ENCODE peak calls at places on chromosomes 13 and 19, in five cellular contexts. One of them, this sample, is unnamed.

GRCh38 chr19:16315825-16316505 is 8.7 kb upstream of the KLF2 start:
- DNase-seq in AG04450: peak; percentile 98
- DNase-seq in A673: peak; percentile 84
- DNase-seq in choroid plexus epithelial cell: peak; percentile 98
- DNase-seq in A549: no peak
- DNase-seq in this sample: peak; percentile 95

GRCh38 chr19:38977445-38978314 is 2.1 kb upstream of the FBXO17 start:
- DNase-seq in A673: no peak
- DNase-seq in choroid plexus epithelial cell: peak; percentile 30
- DNase-seq in A549: peak; percentile 33
- DNase-seq in AG04450: no peak
- DNase-seq in this sample: peak; percentile 27

GRCh38 chr13:76711515-76712182 is 174.6 kb downstream of the KCTD12 start:
- DNase-seq in A673: peak; percentile 76
- DNase-seq in AG04450: peak; percentile 81
- DNase-seq in A549: peak; percentile 10
- DNase-seq in choroid plexus epithelial cell: peak; percentile 96
- DNase-seq in this sample: peak; percentile 89

GRCh38 chr13:38473305-38473704 is 123.7 kb downstream of the UFM1 start:
- DNase-seq in A549: no peak
- DNase-seq in AG04450: no peak
- DNase-seq in choroid plexus epithelial cell: no peak
- DNase-seq in A673: no peak
- DNase-seq in this sample: no peak

GRCh38 chr13:45015300-45015699 is 26.0 kb downstream of the GPALPP1 start:
- DNase-seq in A549: no peak
- DNase-seq in choroid plexus epithelial cell: no peak
- DNase-seq in AG04450: no peak
- DNase-seq in A673: peak; percentile 12
- DNase-seq in this sample: no peak

GRCh38 chr13:109779074-109779473 is 7.3 kb downstream of the IRS2 start:
- DNase-seq in A673: peak; percentile 65
- DNase-seq in AG04450: no peak
- DNase-seq in choroid plexus epithelial cell: no peak
- DNase-seq in A549: no peak
- DNase-seq in this sample: no peak

GRCh38 chr13:22927008-22927393 is 253.8 kb upstream of the SGCG start:
- DNase-seq in choroid plexus epithelial cell: no peak
- DNase-seq in AG04450: no peak
- DNase-seq in A549: no peak
- DNase-seq in A673: no peak
- DNase-seq in this sample: no peak

GRCh38 chr13:100817897-100818296 is 143.3 kb upstream of the TMTC4 start:
- DNase-seq in choroid plexus epithelial cell: no peak
- DNase-seq in A549: no peak
- DNase-seq in AG04450: no peak
- DNase-seq in A673: no peak
- DNase-seq in this sample: no peak

GRCh38 chr13:50715402-50716146 is 127.9 kb downstream of the DLEU7 start:
- DNase-seq in choroid plexus epithelial cell: no peak
- DNase-seq in AG04450: no peak
- DNase-seq in A549: no peak
- DNase-seq in A673: no peak
- DNase-seq in this sample: no peak

GRCh38 chr13:21688056-21688455 is 17.2 kb downstream of the FGF9 start:
- DNase-seq in A549: no peak
- DNase-seq in A673: no peak
- DNase-seq in choroid plexus epithelial cell: no peak
- DNase-seq in AG04450: no peak
- DNase-seq in this sample: no peak

GRCh38 chr19:48484931-48485612 is 15.9 kb downstream of the CYTH2 start:
- DNase-seq in AG04450: no peak
- DNase-seq in A673: no peak
- DNase-seq in A549: no peak
- DNase-seq in choroid plexus epithelial cell: no peak
- DNase-seq in this sample: no peak

GRCh38 chr13:36915106-36915505 is 4.9 kb downstream of the SMAD9 start:
- DNase-seq in A549: no peak
- DNase-seq in A673: peak; percentile 61
- DNase-seq in choroid plexus epithelial cell: no peak
- DNase-seq in AG04450: no peak
- DNase-seq in this sample: no peak

GRCh38 chr13:60267498-60268202 is 103.9 kb upstream of the DIAPH3 start:
- DNase-seq in A673: no peak
- DNase-seq in choroid plexus epithelial cell: peak; percentile 14
- DNase-seq in A549: peak; percentile 2
- DNase-seq in AG04450: no peak
- DNase-seq in this sample: no peak

GRCh38 chr13:41148421-41149283 is 16.1 kb upstream of the KBTBD6 start:
- DNase-seq in A549: peak; percentile 17
- DNase-seq in AG04450: no peak
- DNase-seq in choroid plexus epithelial cell: no peak
- DNase-seq in A673: no peak
- DNase-seq in this sample: no peak

GRCh38 chr19:10379880-10380310 is 477 bp downstream of the TYK2 start:
- DNase-seq in choroid plexus epithelial cell: no peak
- DNase-seq in A673: no peak
- DNase-seq in AG04450: no peak
- DNase-seq in A549: no peak
- DNase-seq in this sample: no peak

GRCh38 chr19:5489511-5489910 is 34.3 kb downstream of the ZNRF4 start:
- DNase-seq in A673: no peak
- DNase-seq in choroid plexus epithelial cell: no peak
- DNase-seq in AG04450: no peak
- DNase-seq in A549: no peak
- DNase-seq in this sample: no peak

GRCh38 chr19:31066385-31066784 is 282.9 kb downstream of the TSHZ3 start:
- DNase-seq in AG04450: peak; percentile 34
- DNase-seq in A673: peak; percentile 86
- DNase-seq in A549: peak; percentile 64
- DNase-seq in choroid plexus epithelial cell: peak; percentile 84
- DNase-seq in this sample: peak; percentile 69

GRCh38 chr19:8899356-8899755 is 67.2 kb downstream of the MBD3L1 start:
- DNase-seq in A549: no peak
- DNase-seq in AG04450: no peak
- DNase-seq in choroid plexus epithelial cell: no peak
- DNase-seq in A673: no peak
- DNase-seq in this sample: no peak

GRCh38 chr19:524062-524674 is 7.4 kb upstream of the CDC34 start:
- DNase-seq in choroid plexus epithelial cell: no peak
- DNase-seq in A549: no peak
- DNase-seq in A673: peak; percentile 80
- DNase-seq in AG04450: no peak
- DNase-seq in this sample: no peak

GRCh38 chr13:113814435-113814821 is 49.4 kb downstream of the GAS6 start:
- DNase-seq in choroid plexus epithelial cell: peak; percentile 70
- DNase-seq in AG04450: no peak
- DNase-seq in A549: no peak
- DNase-seq in A673: no peak
- DNase-seq in this sample: peak; percentile 37

GRCh38 chr19:45952691-45953505 is 20.8 kb downstream of the NOVA2 start:
- DNase-seq in choroid plexus epithelial cell: peak; percentile 48
- DNase-seq in AG04450: peak; percentile 18
- DNase-seq in A549: peak; percentile 89
- DNase-seq in A673: peak; percentile 82
- DNase-seq in this sample: peak; percentile 24

GRCh38 chr19:13214036-13214730 is 64.0 kb downstream of the IER2 start:
- DNase-seq in A673: no peak
- DNase-seq in A549: no peak
- DNase-seq in choroid plexus epithelial cell: no peak
- DNase-seq in AG04450: no peak
- DNase-seq in this sample: no peak

GRCh38 chr13:49308104-49308875 is 60.6 kb downstream of the CDADC1 start:
- DNase-seq in A549: no peak
- DNase-seq in A673: no peak
- DNase-seq in AG04450: no peak
- DNase-seq in choroid plexus epithelial cell: peak; percentile 65
- DNase-seq in this sample: peak; percentile 60

GRCh38 chr13:24286624-24287023 is 22.8 kb upstream of the C1QTNF9 start:
- DNase-seq in A549: no peak
- DNase-seq in A673: no peak
- DNase-seq in choroid plexus epithelial cell: no peak
- DNase-seq in AG04450: no peak
- DNase-seq in this sample: no peak

GRCh38 chr19:6223461-6224307 is 56.1 kb downstream of the MLLT1 start:
- DNase-seq in A673: no peak
- DNase-seq in choroid plexus epithelial cell: no peak
- DNase-seq in A549: no peak
- DNase-seq in AG04450: no peak
- DNase-seq in this sample: no peak

GRCh38 chr19:2213799-2214198 is 22.3 kb downstream of the PLEKHJ1 start:
- DNase-seq in A549: no peak
- DNase-seq in AG04450: no peak
- DNase-seq in choroid plexus epithelial cell: no peak
- DNase-seq in A673: no peak
- DNase-seq in this sample: no peak

GRCh38 chr13:46057251-46058015 is 4.9 kb upstream of the ZC3H13 start:
- DNase-seq in A673: no peak
- DNase-seq in AG04450: no peak
- DNase-seq in A549: no peak
- DNase-seq in choroid plexus epithelial cell: no peak
- DNase-seq in this sample: peak; percentile 20

GRCh38 chr13:46146898-46147297 is 35.1 kb downstream of the LCP1 start:
- DNase-seq in choroid plexus epithelial cell: peak; percentile 53
- DNase-seq in AG04450: no peak
- DNase-seq in A673: peak; percentile 67
- DNase-seq in A549: peak; percentile 30
- DNase-seq in this sample: peak; percentile 70

GRCh38 chr13:96636310-96636709 is 358.0 kb downstream of the OXGR1 start:
- DNase-seq in AG04450: no peak
- DNase-seq in A673: no peak
- DNase-seq in A549: no peak
- DNase-seq in choroid plexus epithelial cell: peak; percentile 60
- DNase-seq in this sample: no peak

GRCh38 chr13:112165712-112166111 is 98.8 kb downstream of the SOX1 start:
- DNase-seq in AG04450: no peak
- DNase-seq in A673: no peak
- DNase-seq in choroid plexus epithelial cell: no peak
- DNase-seq in A549: no peak
- DNase-seq in this sample: no peak

GRCh38 chr19:35279985-35280821 is 2.1 kb upstream of the HAMP start:
- DNase-seq in choroid plexus epithelial cell: no peak
- DNase-seq in A673: no peak
- DNase-seq in A549: no peak
- DNase-seq in AG04450: no peak
- DNase-seq in this sample: no peak
- H3K4me3 ChIP-seq in choroid plexus epithelial cell: no peak overlapping the region
- H3K4me3 ChIP-seq in A673: no peak overlapping the region
- H3K4me3 ChIP-seq in A549: no peak overlapping the region
- H3K4me3 ChIP-seq in AG04450: no peak overlapping the region
- H3K4me3 ChIP-seq in this sample: no peak overlapping the region

GRCh38 chr19:27657271-27658051 is 1555.5 kb downstream of the UQCRFS1 start:
- DNase-seq in A673: no peak
- DNase-seq in A549: no peak
- DNase-seq in choroid plexus epithelial cell: no peak
- DNase-seq in AG04450: no peak
- DNase-seq in this sample: no peak

GRCh38 chr19:27660428-27660827 is 1552.5 kb downstream of the UQCRFS1 start:
- DNase-seq in A673: no peak
- DNase-seq in A549: no peak
- DNase-seq in choroid plexus epithelial cell: no peak
- DNase-seq in AG04450: no peak
- DNase-seq in this sample: no peak

GRCh38 chr19:27652281-27652680 is 1560.7 kb downstream of the UQCRFS1 start:
- DNase-seq in choroid plexus epithelial cell: no peak
- DNase-seq in A673: no peak
- DNase-seq in A549: no peak
- DNase-seq in AG04450: no peak
- DNase-seq in this sample: no peak

GRCh38 chr19:27652796-27653195 is 1560.2 kb downstream of the UQCRFS1 start:
- DNase-seq in A549: no peak
- DNase-seq in AG04450: no peak
- DNase-seq in choroid plexus epithelial cell: no peak
- DNase-seq in A673: no peak
- DNase-seq in this sample: no peak

DNA sequence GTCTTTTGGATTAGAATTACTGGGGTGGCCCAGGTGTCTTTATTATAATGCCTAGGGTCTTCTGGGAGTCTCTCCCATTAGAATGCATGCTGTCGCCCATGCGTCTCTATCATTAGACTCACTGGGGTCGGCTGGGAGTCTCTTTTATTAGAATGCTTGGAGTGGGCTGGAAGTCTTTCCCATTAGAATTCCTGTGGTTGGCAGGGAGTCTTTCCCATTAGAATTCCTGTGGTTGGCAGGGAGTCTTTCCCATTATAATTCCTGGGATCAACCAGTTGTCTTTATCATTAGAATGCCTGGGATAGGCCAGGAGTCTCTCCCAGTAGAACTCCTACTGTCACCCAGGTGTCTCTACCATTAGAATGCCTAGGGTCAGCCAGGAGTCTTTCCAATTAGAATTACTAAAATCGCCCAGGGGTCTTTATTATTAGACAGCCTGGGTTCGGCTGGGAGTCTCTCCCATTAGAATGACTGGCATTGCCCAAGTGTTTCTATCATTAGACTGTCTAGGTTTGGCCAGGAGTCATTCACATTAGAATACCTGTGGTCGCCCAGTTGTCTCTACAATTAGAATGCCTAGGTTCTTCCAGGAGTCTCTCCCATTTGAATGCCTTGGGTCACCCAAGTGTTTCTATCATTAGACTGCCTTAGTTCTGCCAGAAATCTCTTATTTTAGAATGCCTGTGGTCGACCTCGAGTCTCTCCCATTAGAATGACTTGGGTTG is 1558.5 kb downstream of the UQCRFS1 start:
- DNase-seq in AG04450: no peak
- DNase-seq in A673: no peak
- DNase-seq in choroid plexus epithelial cell: no peak
- DNase-seq in A549: no peak
- DNase-seq in this sample: no peak
- TF ChIP-seq CTCF in AG04450: no peak
- TF ChIP-seq CTCF in A673: no peak
- TF ChIP-seq CTCF in choroid plexus epithelial cell: no peak
- TF ChIP-seq CTCF in A549: no peak
- TF ChIP-seq CTCF in this sample: no peak

DNA sequence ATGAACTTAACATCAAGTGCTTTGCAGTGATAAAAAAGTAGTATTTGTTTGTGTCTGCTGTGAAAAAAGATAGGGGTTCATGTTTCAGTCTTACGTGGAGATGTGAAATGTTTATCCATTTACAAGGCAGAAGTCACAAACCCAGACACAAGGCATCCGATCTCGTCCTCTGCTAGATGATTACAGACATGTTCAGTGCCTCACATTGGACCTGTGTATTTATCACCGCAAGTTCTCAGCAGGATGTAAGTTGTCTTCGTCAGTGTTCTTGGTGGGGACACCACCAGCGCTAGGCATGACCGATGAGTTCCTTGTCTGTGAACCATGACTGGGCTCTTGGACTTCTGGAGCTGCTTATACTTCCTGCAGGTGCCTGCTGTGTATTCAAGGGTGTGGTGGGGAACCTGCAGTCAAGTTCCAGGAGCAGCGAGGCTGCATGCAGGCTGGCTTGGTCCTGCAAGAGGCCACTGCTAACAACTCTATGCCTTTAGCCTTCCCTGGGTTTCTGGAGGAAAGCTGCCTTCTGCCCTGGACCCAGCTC is 105.4 kb downstream of the URI1 start:
- DNase-seq in choroid plexus epithelial cell: no peak
- DNase-seq in A549: no peak
- DNase-seq in AG04450: no peak
- DNase-seq in A673: no peak
- DNase-seq in this sample: no peak
- H3K4me3 ChIP-seq in choroid plexus epithelial cell: no peak overlapping the region
- H3K4me3 ChIP-seq in A549: no peak overlapping the region
- H3K4me3 ChIP-seq in AG04450: no peak overlapping the region
- H3K4me3 ChIP-seq in A673: no peak overlapping the region
- H3K4me3 ChIP-seq in this sample: no peak overlapping the region

GRCh38 chr19:18780631-18781030 is 10.5 kb downstream of the COMP start:
- DNase-seq in AG04450: no peak
- DNase-seq in A549: no peak
- DNase-seq in A673: no peak
- DNase-seq in choroid plexus epithelial cell: no peak
- DNase-seq in this sample: no peak
- TF ChIP-seq CTCF in AG04450: no peak
- TF ChIP-seq CTCF in A549: no peak
- TF ChIP-seq CTCF in A673: no peak
- TF ChIP-seq CTCF in choroid plexus epithelial cell: peak; percentile 34
- TF ChIP-seq CTCF in this sample: peak; percentile 7